ENCODE peak calls at places on chromosomes 5 and 9, in nine cellular contexts. One of them, this sample, is unnamed.

GRCh38 chr9:93603011-93603410 is 26.6 kb downstream of the PHF2 start:
- DNase-seq in choroid plexus epithelial cell: no peak
- DNase-seq in GM12865: no peak
- DNase-seq in foreskin fibroblast: no peak
- DNase-seq in mucosa of descending colon: no peak
- DNase-seq in IMR-90: no peak
- DNase-seq in HCT116: no peak
- DNase-seq in AG09309: no peak
- DNase-seq in cardiac muscle cell: no peak
- DNase-seq in this sample: no peak

GRCh38 chr5:76641514-76642120 is 18.4 kb upstream of the F2RL2 start:
- DNase-seq in choroid plexus epithelial cell: peak; percentile 89
- DNase-seq in GM12865: peak; percentile 79
- DNase-seq in foreskin fibroblast: peak; percentile 64
- DNase-seq in mucosa of descending colon: no peak
- DNase-seq in IMR-90: peak; percentile 79
- DNase-seq in HCT116: peak; percentile 71
- DNase-seq in AG09309: peak; percentile 43
- DNase-seq in cardiac muscle cell: peak; percentile 81
- DNase-seq in this sample: peak; percentile 33

GRCh38 chr9:86091477-86091876 is 7.9 kb downstream of the GOLM1 start:
- DNase-seq in choroid plexus epithelial cell: no peak
- DNase-seq in GM12865: no peak
- DNase-seq in foreskin fibroblast: no peak
- DNase-seq in mucosa of descending colon: no peak
- DNase-seq in IMR-90: no peak
- DNase-seq in HCT116: no peak
- DNase-seq in AG09309: no peak
- DNase-seq in cardiac muscle cell: no peak
- DNase-seq in this sample: no peak

GRCh38 chr9:134679616-134680392 is 38.2 kb downstream of the COL5A1 start:
- DNase-seq in choroid plexus epithelial cell: no peak
- DNase-seq in GM12865: no peak
- DNase-seq in foreskin fibroblast: no peak
- DNase-seq in mucosa of descending colon: peak; percentile 17
- DNase-seq in IMR-90: no peak
- DNase-seq in HCT116: no peak
- DNase-seq in AG09309: no peak
- DNase-seq in cardiac muscle cell: no peak
- DNase-seq in this sample: no peak

GRCh38 chr9:114691046-114691955 is 9.3 kb upstream of the TEX48 start:
- DNase-seq in choroid plexus epithelial cell: peak; percentile 86
- DNase-seq in GM12865: peak; percentile 82
- DNase-seq in foreskin fibroblast: peak; percentile 85
- DNase-seq in mucosa of descending colon: no peak
- DNase-seq in IMR-90: peak; percentile 91
- DNase-seq in HCT116: peak; percentile 85
- DNase-seq in AG09309: peak; percentile 67
- DNase-seq in cardiac muscle cell: no peak
- DNase-seq in this sample: no peak

GRCh38 chr9:14383296-14383695 is 69.4 kb upstream of the NFIB start:
- DNase-seq in choroid plexus epithelial cell: peak; percentile 76
- DNase-seq in GM12865: no peak
- DNase-seq in foreskin fibroblast: peak; percentile 32
- DNase-seq in mucosa of descending colon: no peak
- DNase-seq in IMR-90: no peak
- DNase-seq in HCT116: no peak
- DNase-seq in AG09309: no peak
- DNase-seq in cardiac muscle cell: peak; percentile 32
- DNase-seq in this sample: no peak

GRCh38 chr5:155532621-155533314 is 519.2 kb downstream of the KIF4B start:
- DNase-seq in choroid plexus epithelial cell: no peak
- DNase-seq in GM12865: no peak
- DNase-seq in foreskin fibroblast: peak; percentile 27
- DNase-seq in mucosa of descending colon: no peak
- DNase-seq in IMR-90: no peak
- DNase-seq in HCT116: no peak
- DNase-seq in AG09309: no peak
- DNase-seq in cardiac muscle cell: no peak
- DNase-seq in this sample: no peak

GRCh38 chr9:89477395-89477794 is 20.5 kb downstream of the SEMA4D start:
- DNase-seq in choroid plexus epithelial cell: no peak
- DNase-seq in GM12865: no peak
- DNase-seq in foreskin fibroblast: no peak
- DNase-seq in mucosa of descending colon: no peak
- DNase-seq in IMR-90: no peak
- DNase-seq in HCT116: no peak
- DNase-seq in AG09309: no peak
- DNase-seq in cardiac muscle cell: no peak
- DNase-seq in this sample: no peak

GRCh38 chr9:93184439-93185221 is 691 bp downstream of the WNK2 start:
- DNase-seq in choroid plexus epithelial cell: no peak
- DNase-seq in GM12865: no peak
- DNase-seq in foreskin fibroblast: no peak
- DNase-seq in mucosa of descending colon: no peak
- DNase-seq in IMR-90: no peak
- DNase-seq in HCT116: no peak
- DNase-seq in AG09309: no peak
- DNase-seq in cardiac muscle cell: peak; percentile 39
- DNase-seq in this sample: no peak

GRCh38 chr5:1753490-1753889 is 46.1 kb downstream of the MRPL36 start:
- DNase-seq in choroid plexus epithelial cell: no peak
- DNase-seq in GM12865: no peak
- DNase-seq in foreskin fibroblast: no peak
- DNase-seq in mucosa of descending colon: no peak
- DNase-seq in IMR-90: no peak
- DNase-seq in HCT116: no peak
- DNase-seq in AG09309: no peak
- DNase-seq in cardiac muscle cell: no peak
- DNase-seq in this sample: no peak

GRCh38 chr5:126119894-126120442 is 303.2 kb upstream of the GRAMD2B start:
- DNase-seq in choroid plexus epithelial cell: peak; percentile 79
- DNase-seq in GM12865: no peak
- DNase-seq in foreskin fibroblast: no peak
- DNase-seq in mucosa of descending colon: no peak
- DNase-seq in IMR-90: no peak
- DNase-seq in HCT116: no peak
- DNase-seq in AG09309: no peak
- DNase-seq in cardiac muscle cell: no peak
- DNase-seq in this sample: no peak

GRCh38 chr9:438961-439768 is 224.5 kb downstream of the DOCK8 start:
- DNase-seq in choroid plexus epithelial cell: peak; percentile 14
- DNase-seq in GM12865: no peak
- DNase-seq in foreskin fibroblast: no peak
- DNase-seq in mucosa of descending colon: peak; percentile 54
- DNase-seq in IMR-90: no peak
- DNase-seq in HCT116: no peak
- DNase-seq in AG09309: no peak
- DNase-seq in cardiac muscle cell: no peak
- DNase-seq in this sample: no peak

GRCh38 chr9:4106744-4107143 is 193.1 kb downstream of the GLIS3 start:
- DNase-seq in choroid plexus epithelial cell: no peak
- DNase-seq in GM12865: no peak
- DNase-seq in foreskin fibroblast: peak; percentile 48
- DNase-seq in mucosa of descending colon: no peak
- DNase-seq in IMR-90: peak; percentile 58
- DNase-seq in HCT116: no peak
- DNase-seq in AG09309: peak; percentile 90
- DNase-seq in cardiac muscle cell: peak; percentile 25
- DNase-seq in this sample: no peak

GRCh38 chr9:4106081-4106491 is 193.8 kb downstream of the GLIS3 start:
- DNase-seq in choroid plexus epithelial cell: no peak
- DNase-seq in GM12865: no peak
- DNase-seq in foreskin fibroblast: no peak
- DNase-seq in mucosa of descending colon: no peak
- DNase-seq in IMR-90: no peak
- DNase-seq in HCT116: no peak
- DNase-seq in AG09309: no peak
- DNase-seq in cardiac muscle cell: no peak
- DNase-seq in this sample: no peak

GRCh38 chr9:4111233-4112000 is 188.5 kb downstream of the GLIS3 start:
- DNase-seq in choroid plexus epithelial cell: peak; percentile 37
- DNase-seq in GM12865: no peak
- DNase-seq in foreskin fibroblast: no peak
- DNase-seq in mucosa of descending colon: no peak
- DNase-seq in IMR-90: peak; percentile 39
- DNase-seq in HCT116: no peak
- DNase-seq in AG09309: no peak
- DNase-seq in cardiac muscle cell: no peak
- DNase-seq in this sample: no peak

GRCh38 chr9:4110562-4110961 is 189.3 kb downstream of the GLIS3 start:
- DNase-seq in choroid plexus epithelial cell: no peak
- DNase-seq in GM12865: no peak
- DNase-seq in foreskin fibroblast: no peak
- DNase-seq in mucosa of descending colon: no peak
- DNase-seq in IMR-90: no peak
- DNase-seq in HCT116: no peak
- DNase-seq in AG09309: no peak
- DNase-seq in cardiac muscle cell: no peak
- DNase-seq in this sample: no peak

GRCh38 chr9:4108708-4109444 is 191.0 kb downstream of the GLIS3 start:
- DNase-seq in choroid plexus epithelial cell: no peak
- DNase-seq in GM12865: no peak
- DNase-seq in foreskin fibroblast: no peak
- DNase-seq in mucosa of descending colon: no peak
- DNase-seq in IMR-90: no peak
- DNase-seq in HCT116: no peak
- DNase-seq in AG09309: no peak
- DNase-seq in cardiac muscle cell: no peak
- DNase-seq in this sample: no peak
- TF ChIP-seq CTCF in choroid plexus epithelial cell: no peak
- TF ChIP-seq CTCF in GM12865: no peak
- TF ChIP-seq CTCF in foreskin fibroblast: no peak
- TF ChIP-seq CTCF in mucosa of descending colon: no peak
- TF ChIP-seq CTCF in IMR-90: no peak
- TF ChIP-seq CTCF in HCT116: no peak
- TF ChIP-seq CTCF in AG09309: no peak
- TF ChIP-seq CTCF in cardiac muscle cell: no peak
- TF ChIP-seq CTCF in this sample: no peak

DNA sequence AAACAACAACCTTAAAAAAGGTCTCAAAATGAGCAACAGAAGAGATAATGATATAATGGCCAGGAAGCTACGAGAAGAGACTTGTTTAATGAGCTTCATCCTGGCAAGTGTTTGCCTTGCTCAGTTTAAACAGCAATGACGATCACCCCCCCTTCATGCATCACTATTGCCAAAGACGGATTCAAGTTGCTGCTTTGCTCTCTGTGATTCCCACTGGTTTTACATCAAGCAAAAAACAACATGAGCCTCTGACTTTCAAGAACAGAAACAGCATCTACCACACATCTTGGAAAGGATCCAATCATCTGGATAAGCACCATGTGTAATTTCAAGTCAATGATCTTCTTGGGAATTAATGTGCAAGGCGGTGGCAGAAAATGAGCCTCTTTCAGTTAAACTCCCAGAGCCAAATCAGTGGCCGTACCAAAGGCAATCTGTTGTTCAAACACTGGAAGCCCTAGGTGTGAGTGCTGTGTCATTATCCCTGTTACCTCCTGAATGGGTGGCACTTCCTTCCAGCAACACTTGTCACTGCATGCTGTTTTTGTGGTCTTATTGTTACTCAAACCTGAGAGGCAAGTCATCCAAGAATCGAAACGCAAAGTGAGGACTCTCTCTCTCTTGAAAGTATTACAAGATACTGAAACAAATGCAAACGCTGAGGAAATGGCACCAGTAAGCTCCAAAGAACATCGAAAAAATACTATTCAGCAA is 72.9 kb downstream of the MED27 start:
- DNase-seq in choroid plexus epithelial cell: peak; percentile 91
- DNase-seq in GM12865: peak; percentile 83
- DNase-seq in foreskin fibroblast: peak; percentile 65
- DNase-seq in mucosa of descending colon: no peak
- DNase-seq in IMR-90: peak; percentile 72
- DNase-seq in HCT116: no peak
- DNase-seq in AG09309: no peak
- DNase-seq in cardiac muscle cell: no peak
- DNase-seq in this sample: no peak
- H3K4me3 ChIP-seq in choroid plexus epithelial cell: no peak overlapping the region
- H3K4me3 ChIP-seq in GM12865: no peak overlapping the region
- H3K4me3 ChIP-seq in foreskin fibroblast: no peak overlapping the region
- H3K4me3 ChIP-seq in mucosa of descending colon: no peak overlapping the region
- H3K4me3 ChIP-seq in IMR-90: no peak overlapping the region
- H3K4me3 ChIP-seq in HCT116: no peak overlapping the region
- H3K4me3 ChIP-seq in AG09309: no peak overlapping the region
- H3K4me3 ChIP-seq in cardiac muscle cell: no peak overlapping the region
- H3K4me3 ChIP-seq in this sample: no peak overlapping the region

GRCh38 chr9:23841304-23841703 is 15.3 kb upstream of the ELAVL2 start:
- DNase-seq in choroid plexus epithelial cell: no peak
- DNase-seq in GM12865: no peak
- DNase-seq in foreskin fibroblast: no peak
- DNase-seq in mucosa of descending colon: no peak
- DNase-seq in IMR-90: no peak
- DNase-seq in HCT116: no peak
- DNase-seq in AG09309: no peak
- DNase-seq in cardiac muscle cell: no peak
- DNase-seq in this sample: no peak

DNA sequence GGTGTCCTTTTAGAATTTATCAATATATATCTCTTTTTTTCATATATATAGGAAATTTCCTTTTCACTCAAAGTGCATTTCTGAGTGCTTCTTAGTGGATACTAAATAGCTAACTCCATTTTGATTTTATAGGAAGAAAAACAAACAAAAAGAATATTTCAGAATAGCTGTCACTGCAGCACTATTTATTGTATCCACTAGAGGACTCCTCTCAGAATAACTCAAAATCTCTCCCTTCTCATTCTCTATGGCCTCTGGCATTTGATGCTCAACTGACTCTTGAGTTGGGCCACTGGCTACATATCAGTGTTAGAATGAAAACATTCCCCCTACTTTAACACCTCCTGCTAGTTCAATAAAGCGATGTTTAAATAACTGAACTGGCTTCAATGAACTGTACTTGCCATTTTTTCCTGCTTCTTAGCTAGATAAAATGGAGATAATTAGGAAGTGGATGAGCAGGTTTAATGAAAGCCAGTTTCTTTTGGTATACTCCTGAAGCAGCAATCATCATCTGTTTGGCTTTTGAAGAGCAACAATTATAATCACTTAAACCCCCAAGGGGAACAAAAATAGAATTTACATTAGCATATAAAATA is 16.6 kb upstream of the ELAVL2 start:
- DNase-seq in choroid plexus epithelial cell: no peak
- DNase-seq in GM12865: no peak
- DNase-seq in foreskin fibroblast: no peak
- DNase-seq in mucosa of descending colon: no peak
- DNase-seq in IMR-90: no peak
- DNase-seq in HCT116: no peak
- DNase-seq in AG09309: no peak
- DNase-seq in cardiac muscle cell: no peak
- DNase-seq in this sample: no peak
- TF ChIP-seq CTCF in choroid plexus epithelial cell: no peak
- TF ChIP-seq CTCF in GM12865: no peak
- TF ChIP-seq CTCF in foreskin fibroblast: no peak
- TF ChIP-seq CTCF in mucosa of descending colon: no peak
- TF ChIP-seq CTCF in IMR-90: no peak
- TF ChIP-seq CTCF in HCT116: no peak
- TF ChIP-seq CTCF in AG09309: no peak
- TF ChIP-seq CTCF in cardiac muscle cell: no peak
- TF ChIP-seq CTCF in this sample: peak; percentile 54

DNA sequence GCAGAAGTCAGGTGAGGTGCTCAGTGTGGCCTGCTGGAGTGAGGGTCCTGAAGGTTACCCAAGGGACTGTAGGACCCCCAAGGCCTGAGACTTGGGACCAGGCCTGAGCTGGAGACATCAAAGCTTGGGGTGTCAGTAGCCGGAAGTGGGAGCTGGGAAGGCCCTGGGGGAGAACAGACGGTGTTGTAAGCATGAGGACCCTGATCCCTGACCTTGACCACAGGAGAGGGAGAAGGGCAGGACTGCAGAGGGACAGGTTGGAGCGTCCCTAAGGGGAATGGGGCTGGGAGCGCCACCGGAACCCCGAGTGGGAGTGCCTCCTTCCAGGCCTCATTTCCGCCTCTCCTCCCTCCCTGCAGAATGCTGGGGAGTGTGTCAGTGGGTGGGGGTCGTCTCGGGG is 533 bp downstream of the TTC16 start:
- DNase-seq in choroid plexus epithelial cell: no peak
- DNase-seq in GM12865: no peak
- DNase-seq in foreskin fibroblast: no peak
- DNase-seq in mucosa of descending colon: no peak
- DNase-seq in IMR-90: no peak
- DNase-seq in HCT116: no peak
- DNase-seq in AG09309: no peak
- DNase-seq in cardiac muscle cell: no peak
- DNase-seq in this sample: no peak
- H3K4me3 ChIP-seq in choroid plexus epithelial cell: no peak overlapping the region
- H3K4me3 ChIP-seq in GM12865: no peak overlapping the region
- H3K4me3 ChIP-seq in foreskin fibroblast: peak overlapping the region; percentile 94
- H3K4me3 ChIP-seq in mucosa of descending colon: no peak overlapping the region
- H3K4me3 ChIP-seq in IMR-90: no peak overlapping the region
- H3K4me3 ChIP-seq in HCT116: peak overlapping the region; percentile 90
- H3K4me3 ChIP-seq in AG09309: peak overlapping the region; percentile 82
- H3K4me3 ChIP-seq in cardiac muscle cell: peak overlapping the region; percentile 79
- H3K4me3 ChIP-seq in this sample: peak overlapping the region; percentile 97